ENCODE peak calls at places on chromosomes 4 and X, in six cellular contexts. One of them, this sample, is unnamed.
A peak's percentile ranks its signal among the peaks of the same experiment; 100 is the strongest.

GRCh38 chr4:3320361-3321023 is 27.7 kb downstream of the RGS12 start:
- DNase-seq in NCI-H524: no peak
- DNase-seq in hypothalamus: no peak
- DNase-seq in stimulated activated CD8-positive, alpha-beta memory T cell treated with anti-CD3 and anti-CD28 coated beads, Interleukin-7, amount 100 ng/mL, for 24 hours: no peak
- DNase-seq in adipocyte: no peak
- DNase-seq in NCI-H1436: no peak
- DNase-seq in this sample: no peak

GRCh38 chr4:165464813-165465381 is 86.1 kb downstream of the CPE start:
- DNase-seq in NCI-H524: no peak
- DNase-seq in hypothalamus: no peak
- DNase-seq in stimulated activated CD8-positive, alpha-beta memory T cell treated with anti-CD3 and anti-CD28 coated beads, Interleukin-7, amount 100 ng/mL, for 24 hours: no peak
- DNase-seq in adipocyte: peak; percentile 81
- DNase-seq in NCI-H1436: peak; percentile 35
- DNase-seq in this sample: peak; percentile 58

GRCh38 chrX:15745179-15745578 is 7.1 kb downstream of the CA5B start:
- DNase-seq in NCI-H524: no peak
- DNase-seq in hypothalamus: no peak
- DNase-seq in stimulated activated CD8-positive, alpha-beta memory T cell treated with anti-CD3 and anti-CD28 coated beads, Interleukin-7, amount 100 ng/mL, for 24 hours: no peak
- DNase-seq in adipocyte: peak; percentile 82
- DNase-seq in NCI-H1436: no peak
- DNase-seq in this sample: no peak

GRCh38 chrX:13330446-13330845 is 10.6 kb upstream of the ATXN3L start:
- DNase-seq in NCI-H524: no peak
- DNase-seq in hypothalamus: no peak
- DNase-seq in stimulated activated CD8-positive, alpha-beta memory T cell treated with anti-CD3 and anti-CD28 coated beads, Interleukin-7, amount 100 ng/mL, for 24 hours: no peak
- DNase-seq in adipocyte: no peak
- DNase-seq in NCI-H1436: no peak
- DNase-seq in this sample: no peak

GRCh38 chrX:16239211-16239610 is 71.9 kb downstream of the MAGEB17 start:
- DNase-seq in NCI-H524: no peak
- DNase-seq in hypothalamus: no peak
- DNase-seq in stimulated activated CD8-positive, alpha-beta memory T cell treated with anti-CD3 and anti-CD28 coated beads, Interleukin-7, amount 100 ng/mL, for 24 hours: no peak
- DNase-seq in adipocyte: peak; percentile 31
- DNase-seq in NCI-H1436: no peak
- DNase-seq in this sample: no peak

GRCh38 chrX:49238735-49239134 is 3.5 kb downstream of the CCDC22 start:
- DNase-seq in NCI-H524: no peak
- DNase-seq in hypothalamus: no peak
- DNase-seq in stimulated activated CD8-positive, alpha-beta memory T cell treated with anti-CD3 and anti-CD28 coated beads, Interleukin-7, amount 100 ng/mL, for 24 hours: no peak
- DNase-seq in adipocyte: no peak
- DNase-seq in NCI-H1436: no peak
- DNase-seq in this sample: no peak

GRCh38 chrX:102902355-102902754 is 34.7 kb upstream of the RAB40AL start:
- DNase-seq in NCI-H524: no peak
- DNase-seq in hypothalamus: no peak
- DNase-seq in stimulated activated CD8-positive, alpha-beta memory T cell treated with anti-CD3 and anti-CD28 coated beads, Interleukin-7, amount 100 ng/mL, for 24 hours: no peak
- DNase-seq in adipocyte: no peak
- DNase-seq in NCI-H1436: no peak
- DNase-seq in this sample: no peak

GRCh38 chrX:16712116-16712824 is at the start of gene CTPS2:
- DNase-seq in NCI-H524: peak; percentile 63
- DNase-seq in hypothalamus: peak; percentile 15
- DNase-seq in stimulated activated CD8-positive, alpha-beta memory T cell treated with anti-CD3 and anti-CD28 coated beads, Interleukin-7, amount 100 ng/mL, for 24 hours: no peak
- DNase-seq in adipocyte: peak; percentile 79
- DNase-seq in NCI-H1436: peak; percentile 5
- DNase-seq in this sample: peak; percentile 46

GRCh38 chr4:19592391-19592790 is 659.3 kb upstream of the SLIT2 start:
- DNase-seq in NCI-H524: no peak
- DNase-seq in hypothalamus: no peak
- DNase-seq in stimulated activated CD8-positive, alpha-beta memory T cell treated with anti-CD3 and anti-CD28 coated beads, Interleukin-7, amount 100 ng/mL, for 24 hours: no peak
- DNase-seq in adipocyte: no peak
- DNase-seq in NCI-H1436: no peak
- DNase-seq in this sample: no peak

GRCh38 chrX:153968754-153969124 is 2.9 kb downstream of the HCFC1 start:
- DNase-seq in NCI-H524: peak; percentile 48
- DNase-seq in hypothalamus: no peak
- DNase-seq in stimulated activated CD8-positive, alpha-beta memory T cell treated with anti-CD3 and anti-CD28 coated beads, Interleukin-7, amount 100 ng/mL, for 24 hours: no peak
- DNase-seq in adipocyte: peak; percentile 33
- DNase-seq in NCI-H1436: peak; percentile 70
- DNase-seq in this sample: peak; percentile 54

GRCh38 chrX:9466115-9466495 is 1.2 kb downstream of the TBL1X start:
- DNase-seq in NCI-H524: peak; percentile 23
- DNase-seq in hypothalamus: peak; percentile 2
- DNase-seq in stimulated activated CD8-positive, alpha-beta memory T cell treated with anti-CD3 and anti-CD28 coated beads, Interleukin-7, amount 100 ng/mL, for 24 hours: no peak
- DNase-seq in adipocyte: peak; percentile 54
- DNase-seq in NCI-H1436: no peak
- DNase-seq in this sample: peak; percentile 41

GRCh38 chr4:143234153-143234552 is 49.4 kb downstream of the USP38 start:
- DNase-seq in NCI-H524: no peak
- DNase-seq in hypothalamus: no peak
- DNase-seq in stimulated activated CD8-positive, alpha-beta memory T cell treated with anti-CD3 and anti-CD28 coated beads, Interleukin-7, amount 100 ng/mL, for 24 hours: no peak
- DNase-seq in adipocyte: no peak
- DNase-seq in NCI-H1436: no peak
- DNase-seq in this sample: no peak

GRCh38 chr4:147110473-147110872 is 164.8 kb upstream of the TTC29 start:
- DNase-seq in NCI-H524: no peak
- DNase-seq in hypothalamus: no peak
- DNase-seq in stimulated activated CD8-positive, alpha-beta memory T cell treated with anti-CD3 and anti-CD28 coated beads, Interleukin-7, amount 100 ng/mL, for 24 hours: no peak
- DNase-seq in adipocyte: no peak
- DNase-seq in NCI-H1436: no peak
- DNase-seq in this sample: no peak

GRCh38 chrX:154486396-154487207 is at the start of gene UBL4A:
- DNase-seq in NCI-H524: peak; percentile 63
- DNase-seq in hypothalamus: no peak
- DNase-seq in stimulated activated CD8-positive, alpha-beta memory T cell treated with anti-CD3 and anti-CD28 coated beads, Interleukin-7, amount 100 ng/mL, for 24 hours: no peak
- DNase-seq in adipocyte: peak; percentile 65
- DNase-seq in NCI-H1436: peak; percentile 62
- DNase-seq in this sample: peak; percentile 85

GRCh38 chrX:3527811-3528210 is 181.4 kb upstream of the MXRA5 start:
- DNase-seq in NCI-H524: no peak
- DNase-seq in hypothalamus: no peak
- DNase-seq in stimulated activated CD8-positive, alpha-beta memory T cell treated with anti-CD3 and anti-CD28 coated beads, Interleukin-7, amount 100 ng/mL, for 24 hours: no peak
- DNase-seq in adipocyte: no peak
- DNase-seq in NCI-H1436: no peak
- DNase-seq in this sample: no peak

GRCh38 chr4:183012862-183013855 is 85.9 kb upstream of the WWC2 start:
- DNase-seq in NCI-H524: peak; percentile 42
- DNase-seq in hypothalamus: no peak
- DNase-seq in stimulated activated CD8-positive, alpha-beta memory T cell treated with anti-CD3 and anti-CD28 coated beads, Interleukin-7, amount 100 ng/mL, for 24 hours: no peak
- DNase-seq in adipocyte: no peak
- DNase-seq in NCI-H1436: no peak
- DNase-seq in this sample: no peak

GRCh38 chr4:42371306-42372063 is 25.8 kb upstream of the SHISA3 start:
- DNase-seq in NCI-H524: peak; percentile 62
- DNase-seq in hypothalamus: no peak
- DNase-seq in stimulated activated CD8-positive, alpha-beta memory T cell treated with anti-CD3 and anti-CD28 coated beads, Interleukin-7, amount 100 ng/mL, for 24 hours: no peak
- DNase-seq in adipocyte: peak; percentile 51
- DNase-seq in NCI-H1436: no peak
- DNase-seq in this sample: peak; percentile 46